ENCODE peak calls at places on chromosomes 13 and 19, in seven cellular contexts. F, G, T, P, O, N and E are unnamed samples.

GRCh38 chr13:94232956-94233355 is 246.5 kb downstream of the DCT start:
- DNase-seq in F (no peak), P (no peak), O (no peak), N (no peak), T (no peak), G (no peak), E (no peak)

GRCh38 chr19:49020931-49021895 is 2.9 kb downstream of the CGB3 start:
- DNase-seq in T (no peak), F (no peak), O (no peak), N (peak), G (peak), P (no peak), E (no peak)

GRCh38 chr19:21092107-21092506 is 10.1 kb downstream of the ZNF714 start:
- DNase-seq in P (no peak), F (no peak), N (peak), O (no peak), G (no peak), T (no peak), E (no peak)

GRCh38 chr19:19416280-19416679 is 10.8 kb downstream of the GATAD2A start:
- DNase-seq in T (peak), G (no peak), N (no peak), O (no peak), P (no peak), F (no peak), E (no peak)

GRCh38 chr13:46071590-46072249 is 19.2 kb upstream of the ZC3H13 start:
- DNase-seq in N (peak), O (no peak), G (no peak), P (no peak), F (peak), T (no peak), E (no peak)

GRCh38 chr13:112693831-112694497 is 4.1 kb downstream of the ATP11A start:
- DNase-seq in N (no peak), T (no peak), O (no peak), G (no peak), P (no peak), F (no peak), E (no peak)

GRCh38 chr19:4369109-4369887 is 25.9 kb downstream of the MPND start:
- DNase-seq in O (no peak), N (no peak), T (no peak), F (peak), G (no peak), P (no peak), E (no peak)

GRCh38 chr19:39435499-39436349 is at the start of gene RPS16:
- DNase-seq in P (peak), O (peak), F (peak), T (peak), G (peak), N (peak), E (peak)

GRCh38 chr19:53772943-53773342 is 51.2 kb downstream of the NLRP12 start:
- DNase-seq in O (peak), F (no peak), N (peak), P (peak), T (peak), G (peak), E (no peak)

GRCh38 chr19:18789422-18789832 is 1.7 kb downstream of the COMP start:
- DNase-seq in O (no peak), F (no peak), T (no peak), N (no peak), G (no peak), P (no peak), E (no peak)

GRCh38 chr13:83221256-83221655 is 661.0 kb downstream of the SLITRK1 start:
- DNase-seq in N (no peak), P (no peak), O (no peak), F (no peak), T (no peak), G (no peak), E (no peak)

GRCh38 chr13:75365724-75366173 is 116.2 kb downstream of the TBC1D4 start:
- DNase-seq in P (no peak), T (no peak), G (no peak), F (peak), O (peak), N (no peak), E (no peak)

GRCh38 chr13:60329221-60329983 is 67.6 kb upstream of the TDRD3 start:
- DNase-seq in P (no peak), O (peak), N (peak), G (peak), T (peak), F (peak), E (peak)

GRCh38 chr13:49429061-49429460 is 14.8 kb downstream of the CAB39L start:
- DNase-seq in P (no peak), O (no peak), T (no peak), N (no peak), G (no peak), F (no peak), E (no peak)

GRCh38 chr13:112078216-112078615 is 11.3 kb downstream of the SOX1 start:
- DNase-seq in N (no peak), O (no peak), G (no peak), F (no peak), P (no peak), T (no peak), E (no peak)

GRCh38 chr13:109427695-109428094 is 358.7 kb downstream of the IRS2 start:
- DNase-seq in O (no peak), N (no peak), G (no peak), T (no peak), F (no peak), P (no peak), E (no peak)

GRCh38 chr13:109426690-109426990 is 359.7 kb downstream of the IRS2 start:
- DNase-seq in G (no peak), F (no peak), T (no peak), P (no peak), N (no peak), O (no peak), E (no peak)

GRCh38 chr13:109425821-109426689 is 360.3 kb downstream of the IRS2 start:
- DNase-seq in F (no peak), N (no peak), O (no peak), T (no peak), P (no peak), G (no peak), E (no peak)

GRCh38 chr13:109428146-109428545 is 358.2 kb downstream of the IRS2 start:
- DNase-seq in F (no peak), G (no peak), O (no peak), T (no peak), P (no peak), N (no peak), E (no peak)

DNA sequence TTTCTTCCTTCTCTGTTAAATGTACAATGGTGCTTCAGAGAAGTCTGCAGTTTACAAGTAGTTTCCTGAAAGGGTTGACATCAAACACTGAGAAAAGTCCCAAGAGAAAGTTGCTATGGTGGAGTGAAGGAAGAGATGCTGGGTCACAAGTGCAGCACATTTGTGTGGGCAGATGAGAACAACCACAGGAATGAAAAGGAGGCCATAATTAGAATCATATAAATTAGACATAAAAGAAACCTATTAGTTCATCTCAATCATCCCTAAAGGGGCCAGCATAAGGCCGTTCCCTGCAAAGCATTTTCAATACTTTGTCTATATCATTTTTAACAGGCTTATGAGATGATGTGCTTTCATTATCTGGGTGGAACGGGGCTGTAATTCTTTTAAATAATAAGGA is 359.2 kb downstream of the IRS2 start:
- DNase-seq in T (no peak), F (no peak), G (no peak), O (no peak), N (no peak), P (no peak), E (no peak)
- TF ChIP-seq JUND in T (no peak), F (no peak), G (no peak), O (no peak), N (no peak), P (no peak), E (no peak)

GRCh38 chr13:110950819-110951570 is 36.1 kb upstream of the ANKRD10 start:
- DNase-seq in P (no peak), N (no peak), O (no peak), T (no peak), G (no peak), F (no peak), E (no peak)
- TF ChIP-seq JUND in P (no peak), N (no peak), O (no peak), T (no peak), G (no peak), F (no peak), E (no peak)

GRCh38 chr19:13260883-13261653 is 110.9 kb downstream of the IER2 start:
- DNase-seq in N (no peak), G (no peak), P (no peak), O (peak), F (peak), T (peak), E (no peak)

GRCh38 chr19:13267131-13267530 is 116.9 kb downstream of the IER2 start:
- DNase-seq in O (no peak), P (no peak), F (no peak), G (no peak), N (no peak), T (no peak), E (no peak)

GRCh38 chr19:13267889-13268288 is 117.7 kb downstream of the IER2 start:
- DNase-seq in G (no peak), F (no peak), N (peak), P (no peak), T (no peak), O (no peak), E (no peak)

GRCh38 chr19:13256918-13257317 is 106.7 kb downstream of the IER2 start:
- DNase-seq in N (no peak), G (no peak), F (no peak), O (no peak), P (no peak), T (no peak), E (no peak)

DNA sequence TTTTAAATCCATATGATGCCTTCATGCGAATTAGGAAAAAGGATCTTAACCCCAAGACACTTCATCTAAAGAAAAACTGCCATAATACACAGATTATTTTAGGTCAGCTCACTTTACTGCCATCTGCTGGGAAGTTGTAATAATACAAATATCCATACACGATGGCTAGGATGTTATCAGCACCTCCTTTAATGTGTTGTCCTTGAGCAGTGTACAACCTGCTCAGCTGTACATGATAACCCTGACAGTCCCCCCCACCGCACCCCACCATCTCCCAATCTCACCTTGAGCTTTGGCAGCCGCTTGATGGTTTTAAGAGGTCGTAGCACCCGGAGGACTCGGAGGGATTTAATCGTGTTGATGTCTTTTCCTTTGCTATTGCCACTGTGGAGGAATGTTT is 112.2 kb downstream of the IER2 start:
- DNase-seq in F (no peak), P (peak), N (peak), T (peak), G (peak), O (no peak), E (no peak)
- TF ChIP-seq JUND in F (no peak), P (no peak), N (no peak), T (no peak), G (no peak), O (no peak), E (no peak)

GRCh38 chr19:15294591-15294990 is 37.7 kb downstream of the BRD4 start:
- DNase-seq in P (no peak), O (no peak), N (no peak), G (peak), F (no peak), T (no peak), E (no peak)
- TF ChIP-seq JUND in P (no peak), O (no peak), N (no peak), G (no peak), F (no peak), T (no peak), E (no peak)

GRCh38 chr13:26050568-26051230 is 1.1 kb downstream of the SHISA2 start:
- DNase-seq in F (no peak), P (no peak), T (no peak), G (peak), O (no peak), N (no peak), E (no peak)

GRCh38 chr13:26048745-26049144 is 3.1 kb downstream of the SHISA2 start:
- DNase-seq in N (no peak), G (peak), F (no peak), T (no peak), P (no peak), O (no peak), E (no peak)

GRCh38 chr13:26053418-26053980 is 1.7 kb upstream of the SHISA2 start:
- DNase-seq in N (no peak), T (no peak), G (no peak), F (no peak), P (no peak), O (no peak), E (no peak)

GRCh38 chr13:26051231-26052135 is at the start of gene SHISA2:
- DNase-seq in F (no peak), G (peak), O (no peak), N (no peak), P (peak), T (no peak), E (peak)

DNA sequence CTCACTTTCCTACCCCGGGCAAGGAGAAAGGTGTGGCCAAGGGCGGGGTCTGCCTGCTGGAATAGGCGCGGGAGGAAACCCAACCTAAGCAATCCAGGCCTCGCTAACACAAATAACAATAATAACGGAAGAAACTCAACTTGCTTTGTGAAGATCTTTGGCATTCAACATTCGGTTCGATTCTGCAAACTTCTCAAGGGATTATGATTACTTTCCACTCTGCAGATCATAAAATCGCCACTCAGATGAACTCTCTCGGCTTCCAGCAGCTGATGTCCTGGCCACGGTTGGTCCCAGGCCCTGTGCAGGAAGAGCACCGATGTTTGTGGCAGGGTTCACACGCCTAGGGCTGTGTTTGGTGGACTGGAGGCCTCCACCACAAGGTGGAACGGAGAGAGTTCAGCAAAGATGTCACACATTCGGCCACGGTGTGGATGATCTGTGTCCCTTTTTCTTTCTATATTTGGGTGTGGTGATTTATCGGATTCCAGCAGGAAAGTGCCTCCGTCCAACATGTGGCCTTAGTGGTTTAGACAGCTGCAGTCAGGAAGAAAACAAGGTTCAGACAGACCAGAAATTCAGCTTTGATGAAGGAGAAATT is 420 bp upstream of the SHISA2 start:
- DNase-seq in P (no peak), O (no peak), T (no peak), G (peak), F (no peak), N (no peak), E (no peak)
- TF ChIP-seq JUND in P (no peak), O (no peak), T (no peak), G (no peak), F (no peak), N (no peak), E (no peak)

GRCh38 chr13:107192289-107192688 is 624.4 kb upstream of the ARGLU1 start:
- DNase-seq in P (no peak), F (no peak), G (no peak), N (peak), T (no peak), O (no peak), E (peak)
- TF ChIP-seq JUND in P (no peak), F (no peak), G (no peak), N (no peak), T (no peak), O (no peak), E (no peak)